ENCODE peak calls at places on chromosome 6, in five cellular contexts. F is mesenchymal stem cell, X is iPS DF 6.9, P is fibroblast of lung, B is PC-9. V is an unnamed sample.

GRCh38 chr6:38212579-38212978 is 393.1 kb downstream of the ZFAND3 start:
- DNase-seq in X (no peak), B (no peak), P (peak; percentile 39), F (no peak), V (peak; percentile 61)

GRCh38 chr6:116265081-116265829 is 11.4 kb upstream of the TSPYL4 start:
- DNase-seq in P (no peak), B (peak; percentile 34), X (no peak), F (no peak), V (no peak)

GRCh38 chr6:2168480-2168879 is 76.9 kb downstream of the GMDS start:
- DNase-seq in X (no peak), B (no peak), P (peak; percentile 56), F (peak; percentile 2), V (peak; percentile 39)

GRCh38 chr6:115969930-115970273 is 90.8 kb downstream of the FRK start:
- DNase-seq in X (no peak), P (peak; percentile 8), B (no peak), F (peak; percentile 14), V (peak; percentile 21)

GRCh38 chr6:82818727-82819126 is 246.9 kb downstream of the UBE3D start:
- DNase-seq in B (peak; percentile 38), F (no peak), P (peak; percentile 83), X (no peak), V (peak; percentile 49)

GRCh38 chr6:154039231-154039842 is at the start of gene OPRM1:
- DNase-seq in X (peak; percentile 68), B (no peak), F (peak; percentile 47), P (peak; percentile 27), V (peak; percentile 40)

GRCh38 chr6:148440877-148441453 is 98.3 kb downstream of the SASH1 start:
- DNase-seq in B (peak; percentile 59), P (peak; percentile 86), F (peak; percentile 82), X (no peak), V (peak; percentile 92)

GRCh38 chr6:1013656-1014430 is 298.1 kb upstream of the FOXQ1 start:
- DNase-seq in X (no peak), P (no peak), F (peak; percentile 11), B (no peak), V (no peak)

GRCh38 chr6:34150766-34151165 is 4.9 kb upstream of the GRM4 start:
- DNase-seq in B (no peak), X (no peak), F (no peak), P (no peak), V (no peak)

GRCh38 chr6:13614126-13614925 is 809 bp upstream of the NOL7 start:
- DNase-seq in B (peak; percentile 60), P (peak; percentile 60), X (no peak), F (no peak), V (peak; percentile 72)

GRCh38 chr6:5068153-5068751 is 16.9 kb upstream of the PPP1R3G start:
- DNase-seq in P (no peak), F (no peak), X (no peak), B (no peak), V (no peak)

GRCh38 chr6:39685486-39685826 is 39.8 kb downstream of the KIF6 start:
- DNase-seq in B (no peak), X (no peak), F (no peak), P (no peak), V (no peak)

GRCh38 chr6:21404577-21404976 is 189.0 kb upstream of the SOX4 start:
- DNase-seq in B (no peak), X (no peak), F (no peak), P (no peak), V (no peak)

GRCh38 chr6:89348372-89348771 is 4.2 kb downstream of the UBE2J1 start:
- DNase-seq in F (no peak), X (no peak), P (peak; percentile 79), B (no peak), V (no peak)

GRCh38 chr6:23420659-23421350 is 705.2 kb upstream of the NRSN1 start:
- DNase-seq in F (no peak), P (no peak), B (no peak), X (no peak), V (no peak)

GRCh38 chr6:167851349-167851952 is 24.7 kb downstream of the AFDN start:
- DNase-seq in B (no peak), F (peak; percentile 47), X (no peak), P (peak; percentile 42), V (no peak)

GRCh38 chr6:36977470-36977941 is 8.5 kb downstream of the MTCH1 start:
- DNase-seq in B (no peak), F (peak; percentile 18), P (no peak), X (no peak), V (no peak)

GRCh38 chr6:69061066-69061465 is 426.0 kb downstream of the ADGRB3 start:
- DNase-seq in P (no peak), F (no peak), B (no peak), X (no peak), V (no peak)

GRCh38 chr6:152127429-152128165 is 320.1 kb downstream of the ESR1 start:
- DNase-seq in B (no peak), P (peak; percentile 10), F (peak; percentile 13), X (no peak), V (no peak)

GRCh38 chr6:100446922-100447899 is 17.5 kb downstream of the SIM1 start:
- DNase-seq in P (no peak), F (peak; percentile 32), X (no peak), B (no peak), V (no peak)

GRCh38 chr6:28693751-28694443 is 168.2 kb downstream of the GPX5 start:
- DNase-seq in F (no peak), X (no peak), B (no peak), P (no peak), V (no peak)

GRCh38 chr6:154414021-154414813 is 57.6 kb upstream of the IPCEF1 start:
- DNase-seq in X (no peak), B (no peak), F (peak; percentile 29), P (peak; percentile 83), V (peak; percentile 32)

GRCh38 chr6:14642842-14643241 is 525.3 kb downstream of the CD83 start:
- DNase-seq in X (no peak), F (no peak), P (no peak), B (no peak), V (no peak)

GRCh38 chr6:89385156-89385667 is 26.9 kb downstream of the RRAGD start:
- DNase-seq in X (no peak), P (peak; percentile 72), B (no peak), F (no peak), V (no peak)

GRCh38 chr6:26571592-26572296 is 25.0 kb upstream of the ABT1 start:
- DNase-seq in F (peak; percentile 94), X (no peak), P (peak; percentile 90), B (peak; percentile 76), V (peak; percentile 92)
- H3K4me3 ChIP-seq in F (peak overlapping the region; percentile 56), X (peak overlapping the region; percentile 91), P (peak overlapping the region; percentile 69), B (peak overlapping the region; percentile 74), V (peak overlapping the region; percentile 87)

DNA sequence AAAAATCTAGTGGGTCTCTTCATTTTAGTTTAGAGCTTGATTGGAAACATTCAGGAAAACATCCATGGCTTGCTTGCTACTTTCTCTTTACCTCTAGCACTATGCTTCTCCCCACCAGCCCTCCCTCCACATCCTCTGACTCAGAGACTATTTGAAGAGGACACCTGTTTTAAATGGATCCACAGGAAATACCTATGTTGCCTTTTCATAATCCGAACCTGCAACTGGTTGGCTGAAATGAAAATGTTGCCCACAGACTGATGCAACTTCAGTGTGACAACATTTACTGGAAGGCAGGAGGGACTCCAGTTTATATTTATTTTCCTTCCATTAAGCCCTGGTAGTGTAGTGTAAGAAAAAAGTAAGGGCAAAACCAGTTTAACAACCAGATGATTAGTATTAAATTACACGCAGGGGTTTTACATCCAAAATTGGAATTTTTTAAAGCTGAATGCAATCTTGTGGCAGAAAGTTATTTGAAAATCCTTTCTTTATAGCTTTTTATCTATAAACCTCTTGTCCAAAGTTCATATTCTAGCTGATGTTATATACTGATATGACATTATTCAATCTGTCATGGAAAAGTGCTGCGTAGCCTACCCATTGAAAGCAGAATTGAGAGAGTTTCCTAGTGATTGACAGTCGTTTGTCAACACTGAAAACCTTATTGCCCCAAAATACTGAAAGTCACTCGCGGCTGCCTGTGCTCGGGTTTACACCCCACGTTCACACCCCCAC is 904 bp upstream of the AIG1 start:
- DNase-seq in F (peak; percentile 89), X (no peak), P (peak; percentile 94), B (peak; percentile 64), V (peak; percentile 74)
- H3K4me1 ChIP-seq in F (peaks cover 6% of the 10 kb centered on the region), X (peaks cover 3% of the 10 kb centered on the region), P (no peaks in the 10 kb centered on the region), B (peaks cover 45% of the 10 kb centered on the region), V (peaks cover 18% of the 10 kb centered on the region)

DNA sequence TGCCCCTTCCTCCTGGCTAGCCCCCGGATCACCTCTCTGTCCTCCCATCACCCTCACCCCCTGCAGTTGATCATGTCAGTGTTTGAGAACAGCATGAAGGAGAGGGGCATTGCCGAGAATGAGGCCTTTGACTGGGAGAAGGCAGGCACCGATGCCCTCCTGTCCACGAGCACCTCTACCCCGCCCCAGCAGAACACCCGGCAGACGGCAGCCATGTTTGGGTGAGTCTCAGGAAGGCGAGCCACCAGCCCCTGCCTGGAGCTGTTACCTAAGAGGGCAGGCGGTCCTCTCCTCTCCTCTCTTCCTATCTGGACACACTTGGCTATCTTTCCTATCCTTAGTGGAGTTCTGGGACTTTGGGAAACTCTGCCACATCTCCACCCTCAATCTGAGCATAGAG is 14.5 kb downstream of the TTBK1 start:
- DNase-seq in X (no peak), P (no peak), B (no peak), F (no peak), V (no peak)
- H3K9me3 ChIP-seq in X (no peaks in the 10 kb centered on the region), P (no peaks in the 10 kb centered on the region), B (no peaks in the 10 kb centered on the region), F (no peaks in the 10 kb centered on the region), V (no peaks in the 10 kb centered on the region)

GRCh38 chr6:17015551-17016381 is 86.1 kb upstream of the STMND1 start:
- DNase-seq in F (no peak), X (no peak), P (peak; percentile 21), B (no peak), V (no peak)
- H3K4me3 ChIP-seq in F (peak overlapping the region; percentile 36), X (peak overlapping the region; percentile 76), P (no peak overlapping the region), B (no peak overlapping the region), V (peak overlapping the region; percentile 75)

GRCh38 chr6:156942266-156942665 is 165.1 kb downstream of the ARID1B start:
- DNase-seq in P (no peak), X (no peak), F (no peak), B (no peak), V (no peak)
- H3K4me1 ChIP-seq in P (no peaks in the 10 kb centered on the region), X (peaks cover 4% of the 10 kb centered on the region), F (peaks cover 8% of the 10 kb centered on the region), B (peaks cover under 1% of the 10 kb centered on the region), V (peaks cover 11% of the 10 kb centered on the region)

DNA sequence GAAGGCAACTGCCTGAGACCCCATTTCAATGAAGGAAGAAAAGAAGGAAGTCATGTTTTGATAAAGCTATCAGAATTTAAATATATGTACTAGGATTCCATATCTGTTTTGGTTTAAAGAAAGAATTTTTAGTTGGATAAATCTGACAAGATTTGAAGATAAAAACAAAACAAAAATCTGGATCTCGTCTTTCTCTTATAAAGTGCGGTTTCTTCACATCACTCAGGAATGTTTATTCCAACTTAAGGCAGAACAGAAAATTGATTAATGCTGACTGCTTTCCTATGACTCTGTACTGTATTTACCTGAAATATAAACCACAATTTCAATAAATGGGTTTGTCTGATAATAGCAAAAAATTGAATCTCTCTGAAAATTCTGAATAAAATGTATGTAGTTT is 439.7 kb downstream of the RFPL4B start:
- DNase-seq in B (no peak), X (no peak), F (no peak), P (peak; percentile 41), V (no peak)
- H3K9me3 ChIP-seq in B (no peaks in the 10 kb centered on the region), X (no peaks in the 10 kb centered on the region), F (no peaks in the 10 kb centered on the region), P (no peaks in the 10 kb centered on the region), V (no peaks in the 10 kb centered on the region)